ENCODE peak calls at places on chromosome 9, in six cellular contexts. X, L, A, F, S and U are unnamed samples.

GRCh38 chr9:134283111-134283515 is 43.1 kb upstream of the RXRA start:
- DNase-seq in X (no peak), L (no peak), A (no peak), F (no peak), S (peak; percentile 93), U (no peak)

GRCh38 chr9:36560813-36561212 is 11.9 kb upstream of the MELK start:
- DNase-seq in X (no peak), L (no peak), A (no peak), F (no peak), S (no peak), U (no peak)

GRCh38 chr9:35618325-35618727 is at the start of gene CD72:
- DNase-seq in X (no peak), L (no peak), A (peak; percentile 68), F (no peak), S (no peak), U (no peak)

GRCh38 chr9:98635374-98635773 is 73.4 kb downstream of the GABBR2 start:
- DNase-seq in X (no peak), L (no peak), A (no peak), F (no peak), S (no peak), U (no peak)

GRCh38 chr9:14846871-14847311 is 63.3 kb downstream of the FREM1 start:
- DNase-seq in X (peak; percentile 91), L (no peak), A (no peak), F (no peak), S (no peak), U (peak; percentile 61)

GRCh38 chr9:120066315-120066714 is 513.7 kb downstream of the CDK5RAP2 start:
- DNase-seq in X (no peak), L (no peak), A (no peak), F (no peak), S (no peak), U (no peak)

GRCh38 chr9:75378036-75378435 is 289.7 kb downstream of the OSTF1 start:
- DNase-seq in X (peak; percentile 56), L (no peak), A (no peak), F (no peak), S (no peak), U (no peak)

GRCh38 chr9:17757816-17758215 is 178.9 kb downstream of the SH3GL2 start:
- DNase-seq in X (no peak), L (no peak), A (no peak), F (no peak), S (no peak), U (no peak)

GRCh38 chr9:121736147-121736721 is 84.8 kb downstream of the DAB2IP start:
- DNase-seq in X (peak; percentile 75), L (no peak), A (no peak), F (no peak), S (peak; percentile 55), U (peak; percentile 52)

GRCh38 chr9:104743377-104743985 is 4.0 kb upstream of the NIPSNAP3A start:
- DNase-seq in X (no peak), L (no peak), A (peak; percentile 44), F (no peak), S (no peak), U (peak; percentile 51)

GRCh38 chr9:124264812-124265211 is 7.1 kb downstream of the NEK6 start:
- DNase-seq in X (no peak), L (no peak), A (peak; percentile 78), F (no peak), S (no peak), U (no peak)

GRCh38 chr9:134379774-134380431 is 53.6 kb downstream of the RXRA start:
- DNase-seq in X (no peak), L (no peak), A (no peak), F (no peak), S (no peak), U (no peak)

GRCh38 chr9:129135476-129135875 is 24.3 kb downstream of the PTPA start:
- DNase-seq in X (no peak), L (no peak), A (no peak), F (no peak), S (no peak), U (no peak)

GRCh38 chr9:13149454-13149853 is 130.0 kb downstream of the MPDZ start:
- DNase-seq in X (no peak), L (no peak), A (no peak), F (no peak), S (no peak), U (no peak)

GRCh38 chr9:129289131-129289731 is 111.2 kb upstream of the IER5L start:
- DNase-seq in X (no peak), L (no peak), A (no peak), F (no peak), S (no peak), U (peak; percentile 1)

GRCh38 chr9:121942866-121943265 is 150.2 kb downstream of the TTLL11 start:
- DNase-seq in X (no peak), L (no peak), A (no peak), F (no peak), S (no peak), U (no peak)

GRCh38 chr9:111036946-111037743 is 1.1 kb downstream of the LPAR1 start:
- DNase-seq in X (no peak), L (no peak), A (no peak), F (no peak), S (no peak), U (no peak)

GRCh38 chr9:110031511-110032173 is 176.3 kb downstream of the C9orf152 start:
- DNase-seq in X (no peak), L (peak; percentile 71), A (no peak), F (no peak), S (no peak), U (no peak)

GRCh38 chr9:35726876-35727438 is 5.0 kb downstream of the TLN1 start:
- DNase-seq in X (no peak), L (no peak), A (no peak), F (peak; percentile 58), S (no peak), U (no peak)